ENCODE peak calls at places on chromosomes 7 and 10, in ten cellular contexts. N is astrocyte; L is CD8-positive, alpha-beta memory T cell; I is stomach; X is transverse colon; Q is cardiac muscle cell; W is uterus; F is neural progenitor cell; S is upper lobe of right lung; V is RWPE2. O is an unnamed sample. For H3K4me1 and H3K9me3, the result is how much of the 10 kb centered on the place peaks cover.

GRCh38 chr10:11757820-11758463 is 15.8 kb downstream of the ECHDC3 start:
- DNase-seq in L (peak), N (peak), W (peak), X (peak), I (peak), S (peak), Q (peak), F (peak), V (no peak), O (peak)

GRCh38 chr7:143368387-143368786 is 5.9 kb upstream of the FAM131B start:
- DNase-seq in S (no peak), N (no peak), V (no peak), L (no peak), I (no peak), X (no peak), W (no peak), F (no peak), Q (no peak), O (no peak)

GRCh38 chr7:106218546-106218945 is 66.2 kb downstream of the NAMPT start:
- DNase-seq in N (no peak), V (no peak), F (no peak), I (no peak), W (no peak), L (no peak), S (no peak), Q (no peak), X (no peak), O (no peak)

GRCh38 chr10:103929396-103929921 is 11.5 kb upstream of the STN1 start:
- DNase-seq in X (no peak), F (no peak), W (no peak), N (peak), I (no peak), Q (no peak), S (no peak), V (no peak), L (no peak), O (no peak)

GRCh38 chr10:93579089-93579488 is 12.6 kb downstream of the FFAR4 start:
- DNase-seq in X (no peak), I (peak), N (peak), F (no peak), S (no peak), L (no peak), V (no peak), W (no peak), Q (no peak), O (no peak)

GRCh38 chr10:102775973-102776669 is 32.4 kb downstream of the WBP1L start:
- DNase-seq in F (peak), L (no peak), N (peak), Q (peak), I (peak), X (peak), V (no peak), S (peak), W (peak), O (peak)

GRCh38 chr7:127486654-127487053 is 94.1 kb upstream of the ZNF800 start:
- DNase-seq in F (peak), S (no peak), X (no peak), N (no peak), Q (no peak), L (no peak), V (no peak), W (no peak), I (no peak), O (no peak)

GRCh38 chr7:54419209-54419608 is 123.0 kb upstream of the VSTM2A start:
- DNase-seq in F (no peak), L (no peak), Q (no peak), V (no peak), I (no peak), X (no peak), N (no peak), W (no peak), S (no peak), O (peak)

GRCh38 chr7:81956520-81956919 is 186.7 kb upstream of the HGF start:
- DNase-seq in I (no peak), S (no peak), Q (peak), X (no peak), F (peak), V (no peak), N (peak), L (no peak), W (no peak), O (no peak)

GRCh38 chr7:32219416-32219815 is 149.2 kb upstream of the PDE1C start:
- DNase-seq in Q (no peak), S (no peak), W (no peak), L (no peak), F (no peak), X (no peak), V (no peak), N (no peak), I (no peak), O (no peak)

GRCh38 chr7:80236696-80237095 is 102.1 kb downstream of the GNAI1 start:
- DNase-seq in V (no peak), I (no peak), W (no peak), S (no peak), N (no peak), X (no peak), L (no peak), F (no peak), Q (no peak), O (no peak)

GRCh38 chr7:149558149-149558861 is 60.7 kb upstream of the ZNF746 start:
- DNase-seq in V (no peak), I (no peak), N (peak), W (no peak), L (no peak), X (no peak), Q (no peak), F (no peak), S (no peak), O (no peak)

GRCh38 chr7:6093375-6093774 is 62.2 kb downstream of the ANKRD61 start:
- DNase-seq in S (no peak), X (no peak), V (no peak), N (no peak), F (no peak), I (no peak), L (no peak), W (no peak), Q (no peak), O (no peak)
- H3K4me1 ChIP-seq in S (under half), X (under half), V (under half), N (under half), F (under half), I (under half), L (under half), W (under half), Q (under half), O (under half)

DNA sequence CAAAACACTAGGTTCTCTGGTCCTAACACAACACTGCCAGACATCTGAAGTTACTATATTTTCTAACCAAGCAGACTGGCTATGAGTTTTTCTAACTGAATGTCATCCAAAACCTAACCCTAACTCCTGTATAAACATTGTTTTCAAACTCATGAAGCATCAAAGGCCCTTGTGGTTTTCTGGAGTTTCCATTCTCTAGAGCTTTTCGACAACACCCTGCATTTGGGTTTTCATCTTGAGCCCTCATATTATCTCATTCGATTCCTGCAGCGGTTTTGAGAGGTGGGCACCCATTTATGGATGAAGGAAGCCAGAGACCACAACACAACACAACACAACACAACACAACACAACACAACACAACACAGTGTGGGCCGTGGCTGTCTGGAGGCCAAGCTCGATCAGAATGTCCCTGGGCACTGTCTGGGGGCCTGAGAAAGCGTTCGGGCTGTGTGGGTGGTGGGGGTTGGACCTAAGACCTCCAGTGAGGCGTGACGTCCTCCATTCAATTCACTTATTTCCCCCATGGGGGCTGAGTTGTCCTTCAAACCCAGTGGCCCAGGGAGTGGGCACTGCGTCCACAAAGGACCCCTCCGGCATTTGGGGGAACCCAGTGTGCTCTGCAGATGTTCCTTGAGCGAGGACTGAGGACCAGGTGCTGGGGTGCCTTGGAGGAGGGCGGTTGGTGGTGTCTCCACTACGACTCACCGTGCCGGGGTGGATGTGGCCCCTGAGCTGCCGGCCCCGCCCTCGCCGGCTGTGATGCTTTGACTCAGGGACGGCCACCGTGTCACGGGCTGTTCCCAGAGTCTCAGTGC is 490.4 kb downstream of the DNAJB6 start:
- DNase-seq in I (no peak), L (no peak), N (no peak), Q (no peak), F (no peak), X (no peak), S (peak), V (peak), W (no peak), O (no peak)
- H3K9me3 ChIP-seq in I (under half), L (under half), N (under half), Q (under half), F (under half), X (under half), S (under half), V (under half), W (under half), O (under half)

DNA sequence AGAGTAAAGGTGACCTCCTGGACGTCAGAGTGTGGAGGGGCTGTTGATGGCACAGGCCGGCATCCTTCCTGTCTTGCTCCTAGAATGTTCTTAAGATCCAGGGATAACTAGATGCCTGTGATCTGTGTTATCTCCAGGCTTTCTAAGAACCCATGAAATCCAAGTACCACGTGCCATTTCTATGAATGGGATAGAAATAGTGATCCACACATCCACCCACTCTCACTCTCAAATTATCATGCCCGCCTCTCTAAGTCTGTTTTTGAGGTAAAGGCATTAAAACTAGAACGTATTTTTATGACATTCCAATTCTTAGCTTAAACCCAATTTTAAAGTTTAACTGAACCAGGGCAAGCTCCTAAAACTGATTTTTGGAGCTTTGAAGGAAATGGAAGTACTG is 622.5 kb downstream of the PARD3 start:
- DNase-seq in N (no peak), X (no peak), L (no peak), Q (no peak), F (no peak), V (no peak), W (no peak), I (no peak), S (no peak), O (no peak)
- H3K4me1 ChIP-seq in N (under half), X (under half), L (under half), Q (under half), F (under half), V (under half), W (under half), I (under half), S (under half), O (under half)

DNA sequence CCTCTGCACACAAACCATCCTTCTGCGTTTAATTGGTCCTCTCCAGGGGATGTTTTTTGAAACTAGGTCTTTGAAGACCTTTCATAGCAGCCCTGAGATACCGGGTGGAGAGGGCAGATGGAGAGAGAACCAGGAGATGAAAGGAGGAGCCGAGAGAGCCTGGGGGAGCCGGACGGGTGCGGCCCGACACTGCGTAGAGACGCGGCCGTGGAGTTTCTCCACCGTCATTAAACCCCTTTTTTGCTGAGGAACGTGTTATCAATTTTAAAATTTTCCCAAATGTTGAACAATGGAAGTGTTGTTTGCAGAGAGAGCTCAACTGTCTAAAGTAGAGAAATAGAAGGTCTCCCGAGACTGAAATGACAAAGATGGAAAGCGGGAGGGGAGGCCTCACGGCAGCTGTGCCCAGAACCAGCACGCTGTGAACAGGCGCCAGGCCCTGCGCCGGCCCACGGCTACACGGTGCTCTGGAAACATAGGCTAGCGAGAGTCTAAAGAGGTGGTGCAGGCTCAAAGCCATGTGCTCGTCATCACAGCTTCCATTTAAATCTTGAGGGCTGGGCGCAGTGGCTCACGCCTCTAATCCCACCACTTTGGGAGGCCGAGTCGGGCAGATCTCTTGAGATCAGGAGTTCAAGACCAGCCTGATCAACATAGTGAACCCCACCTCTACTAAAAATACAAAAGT is 307.0 kb downstream of the PTPRN2 start:
- DNase-seq in L (no peak), X (no peak), V (peak), W (no peak), S (peak), Q (no peak), I (peak), F (no peak), N (no peak), O (no peak)
- H3K9me3 ChIP-seq in L (under half), X (under half), V (under half), W (under half), S (under half), Q (under half), I (under half), F (under half), N (under half), O (under half)

O was measured in lower lobe of right lung.